ENCODE peak calls at places on chromosomes 1 and 21, in nine cellular contexts. B is uterus, Y is transverse colon, A is IMR-90, O is ovary, G is stomach, P is body of pancreas, E is H54, C is spleen. D is an unnamed sample.

GRCh38 chr1:63143482-63143881 is 178.9 kb upstream of the FOXD3 start:
- DNase-seq in B (no peak), Y (no peak), A (no peak), O (no peak), G (no peak), P (no peak), E (no peak), C (no peak), D (no peak)

GRCh38 chr1:19466112-19466561 is 19.2 kb downstream of the CAPZB start:
- DNase-seq in B (no peak), Y (no peak), A (no peak), O (peak; percentile 60), G (no peak), P (no peak), E (no peak), C (peak; percentile 64), D (no peak)

GRCh38 chr1:153880962-153881361 is 41.8 kb downstream of the GATAD2B start:
- DNase-seq in B (peak; percentile 78), Y (peak; percentile 88), A (peak; percentile 98), O (peak; percentile 78), G (peak; percentile 92), P (peak; percentile 85), E (no peak), C (peak; percentile 78), D (peak; percentile 93)

GRCh38 chr1:245874942-245875580 is 632.0 kb downstream of the SMYD3 start:
- DNase-seq in B (peak; percentile 84), Y (peak; percentile 63), A (peak; percentile 100), O (peak; percentile 88), G (peak; percentile 87), P (peak; percentile 71), E (no peak), C (no peak), D (peak; percentile 88)

GRCh38 chr1:168550971-168551370 is 7.2 kb upstream of the XCL2 start:
- DNase-seq in B (no peak), Y (no peak), A (no peak), O (no peak), G (no peak), P (no peak), E (no peak), C (no peak), D (no peak)

GRCh38 chr1:59085101-59085500 is 211.8 kb upstream of the FGGY start:
- DNase-seq in B (no peak), Y (no peak), A (no peak), O (no peak), G (no peak), P (no peak), E (no peak), C (no peak), D (no peak)

GRCh38 chr1:225877570-225877969 is 4.6 kb downstream of the TMEM63A start:
- DNase-seq in B (peak; percentile 61), Y (peak; percentile 67), A (peak; percentile 45), O (peak; percentile 42), G (peak; percentile 76), P (peak; percentile 71), E (peak; percentile 42), C (peak; percentile 78), D (peak; percentile 45)

GRCh38 chr21:26969971-26970725 is 3.3 kb upstream of the ADAMTS5 start:
- DNase-seq in B (no peak), Y (no peak), A (peak; percentile 22), O (no peak), G (no peak), P (no peak), E (no peak), C (no peak), D (no peak)

GRCh38 chr1:216459651-216460200 is 36.5 kb upstream of the USH2A start:
- DNase-seq in B (no peak), Y (no peak), A (peak; percentile 62), O (no peak), G (no peak), P (no peak), E (no peak), C (no peak), D (no peak)

GRCh38 chr1:245814651-245815050 is 659.9 kb downstream of the KIF26B start:
- DNase-seq in B (no peak), Y (no peak), A (no peak), O (no peak), G (no peak), P (no peak), E (no peak), C (no peak), D (no peak)

GRCh38 chr1:162913345-162913744 is 52.4 kb upstream of the CCDC190 start:
- DNase-seq in B (no peak), Y (no peak), A (no peak), O (no peak), G (peak; percentile 39), P (no peak), E (no peak), C (no peak), D (no peak)

DNA sequence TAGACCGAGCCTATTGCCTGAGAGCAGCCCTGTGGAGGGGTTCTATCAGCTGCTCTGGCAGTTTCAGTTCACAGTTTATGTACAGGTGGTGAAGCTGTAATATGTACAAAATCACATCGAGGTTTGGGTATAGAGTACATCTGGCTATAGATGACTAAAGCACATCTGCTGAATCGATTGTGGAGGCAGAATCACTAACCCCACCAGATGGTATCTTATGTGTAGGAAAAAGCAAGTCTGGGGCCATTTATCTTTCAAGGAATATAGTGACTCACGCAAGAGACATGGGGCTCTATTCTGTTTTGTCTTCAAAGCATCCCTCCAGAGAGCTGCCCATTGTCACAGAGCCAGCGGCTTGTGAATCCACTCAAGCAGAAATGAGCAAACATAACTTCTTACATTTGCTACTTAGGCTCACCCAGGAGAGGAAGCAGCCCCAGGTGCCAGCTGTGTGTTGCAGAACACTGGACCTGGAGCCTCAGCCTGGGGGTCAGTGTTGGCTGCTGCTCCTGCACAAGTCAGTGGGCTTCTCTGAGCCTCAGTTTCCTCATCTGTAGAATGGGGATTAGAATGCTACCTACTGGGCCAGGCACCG is 21.3 kb downstream of the MIIP start:
- DNase-seq in B (peak; percentile 60), Y (no peak), A (peak; percentile 95), O (peak; percentile 70), G (no peak), P (no peak), E (peak; percentile 76), C (no peak), D (peak; percentile 90)
- TF ChIP-seq POLR2A in B (no peak), Y (no peak), A (no peak), O (no peak), G (no peak), P (no peak), E (no peak), C (no peak), D (no peak)

GRCh38 chr1:155125946-155126493 is 1.7 kb upstream of the EFNA1 start:
- DNase-seq in B (peak; percentile 65), Y (peak; percentile 94), A (no peak), O (peak; percentile 76), G (peak; percentile 91), P (peak; percentile 68), E (no peak), C (peak; percentile 72), D (peak; percentile 77)

GRCh38 chr1:155126494-155127104 is 1.1 kb upstream of the EFNA1 start:
- DNase-seq in B (no peak), Y (peak; percentile 56), A (peak; percentile 27), O (no peak), G (peak; percentile 63), P (peak; percentile 46), E (no peak), C (no peak), D (peak; percentile 92)

GRCh38 chr1:155128469-155128754 is 736 bp downstream of the EFNA1 start:
- DNase-seq in B (no peak), Y (no peak), A (no peak), O (no peak), G (no peak), P (no peak), E (no peak), C (no peak), D (no peak)

GRCh38 chr1:155127672-155128468 is at the start of gene EFNA1:
- DNase-seq in B (peak; percentile 49), Y (peak; percentile 81), A (no peak), O (peak; percentile 44), G (peak; percentile 79), P (peak; percentile 76), E (peak; percentile 45), C (peak; percentile 83), D (peak; percentile 77)

DNA sequence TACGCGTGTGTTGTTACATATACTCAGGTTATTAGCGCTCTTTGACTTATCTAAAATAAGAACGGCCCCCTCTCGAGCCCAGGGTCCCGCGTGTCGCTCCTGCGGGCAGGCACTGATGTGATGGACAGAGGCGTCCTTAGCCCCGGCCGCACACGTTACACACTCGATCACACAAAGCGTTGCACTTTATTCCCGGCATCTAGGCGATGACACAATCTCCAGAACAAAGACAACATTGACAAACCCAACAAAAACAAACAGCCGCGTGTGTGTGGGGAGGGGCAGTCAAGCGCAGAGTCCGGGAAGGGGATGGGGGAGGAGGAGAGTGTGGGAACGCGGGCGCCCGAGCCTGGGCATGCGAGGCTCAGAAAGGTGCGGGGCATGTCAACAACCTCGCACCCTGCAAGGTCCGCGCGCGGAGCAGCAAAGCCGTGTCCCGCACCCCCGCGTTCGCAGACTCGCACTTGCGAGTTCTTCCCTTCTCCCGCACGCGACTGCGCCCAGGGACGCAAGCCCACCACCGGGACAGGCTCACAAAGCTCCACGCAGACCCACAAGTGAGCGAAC is 488 bp upstream of the EFNA1 start:
- DNase-seq in B (peak; percentile 54), Y (peak; percentile 89), A (peak; percentile 57), O (peak; percentile 23), G (peak; percentile 82), P (peak; percentile 78), E (no peak), C (peak; percentile 79), D (peak; percentile 92)
- TF ChIP-seq POLR2A in B (peak; percentile 28), Y (peak; percentile 83), A (no peak), O (no peak), G (no peak), P (peak; percentile 73), E (no peak), C (no peak), D (no peak)

GRCh38 chr1:39761557-39762260 is 9.4 kb downstream of the OXCT2 start:
- DNase-seq in B (no peak), Y (no peak), A (no peak), O (peak; percentile 25), G (no peak), P (no peak), E (no peak), C (no peak), D (no peak)

GRCh38 chr1:39759436-39759726 is 11.8 kb downstream of the OXCT2 start:
- DNase-seq in B (no peak), Y (no peak), A (no peak), O (no peak), G (no peak), P (no peak), E (no peak), C (no peak), D (no peak)

GRCh38 chr1:39758556-39759435 is 12.4 kb downstream of the OXCT2 start:
- DNase-seq in B (no peak), Y (no peak), A (no peak), O (no peak), G (no peak), P (no peak), E (no peak), C (no peak), D (no peak)

GRCh38 chr1:39761016-39761415 is 10.1 kb downstream of the OXCT2 start:
- DNase-seq in B (no peak), Y (no peak), A (no peak), O (no peak), G (no peak), P (no peak), E (no peak), C (no peak), D (no peak)

GRCh38 chr1:39760074-39761008 is 10.8 kb downstream of the OXCT2 start:
- DNase-seq in B (no peak), Y (no peak), A (no peak), O (no peak), G (no peak), P (no peak), E (no peak), C (no peak), D (no peak)
- TF ChIP-seq POLR2A in B (no peak), Y (no peak), A (no peak), O (no peak), G (no peak), P (no peak), E (no peak), C (no peak), D (no peak)

GRCh38 chr1:54547601-54548388 is at the start of gene ACOT11:
- DNase-seq in B (peak; percentile 93), Y (peak; percentile 70), A (peak; percentile 66), O (peak; percentile 95), G (peak; percentile 77), P (peak; percentile 76), E (no peak), C (peak; percentile 80), D (peak; percentile 97)
- TF ChIP-seq POLR2A in B (no peak), Y (no peak), A (no peak), O (no peak), G (no peak), P (peak; percentile 43), E (no peak), C (no peak), D (peak; percentile 83)

D was measured in thyroid gland.